ENCODE peak calls at places on chromosomes 16 and 17, in four cellular contexts. One of them, this sample, is unnamed.

GRCh38 chr16:85658504-85659326 is 30.0 kb downstream of the GINS2 start:
- DNase-seq in MM.1S: no peak
- DNase-seq in activated naive CD8-positive, alpha-beta T cell treated with anti-CD3 and anti-CD28 coated beads for 36 hours: no peak
- DNase-seq in stimulated activated CD8-positive, alpha-beta memory T cell treated with anti-CD3 and anti-CD28 coated beads, Interleukin-2, amount 100 ng/mL, for 48 hours: no peak
- DNase-seq in this sample: no peak

GRCh38 chr16:4401510-4401909 is 14.9 kb downstream of the CORO7 start:
- DNase-seq in MM.1S: no peak
- DNase-seq in activated naive CD8-positive, alpha-beta T cell treated with anti-CD3 and anti-CD28 coated beads for 36 hours: no peak
- DNase-seq in stimulated activated CD8-positive, alpha-beta memory T cell treated with anti-CD3 and anti-CD28 coated beads, Interleukin-2, amount 100 ng/mL, for 48 hours: no peak
- DNase-seq in this sample: no peak

GRCh38 chr17:29563816-29564215 is 3.0 kb downstream of the ABHD15 start:
- DNase-seq in MM.1S: peak
- DNase-seq in activated naive CD8-positive, alpha-beta T cell treated with anti-CD3 and anti-CD28 coated beads for 36 hours: no peak
- DNase-seq in stimulated activated CD8-positive, alpha-beta memory T cell treated with anti-CD3 and anti-CD28 coated beads, Interleukin-2, amount 100 ng/mL, for 48 hours: no peak
- DNase-seq in this sample: no peak

GRCh38 chr17:68953340-68953997 is 1.7 kb downstream of the ABCA8 start:
- DNase-seq in MM.1S: no peak
- DNase-seq in activated naive CD8-positive, alpha-beta T cell treated with anti-CD3 and anti-CD28 coated beads for 36 hours: no peak
- DNase-seq in stimulated activated CD8-positive, alpha-beta memory T cell treated with anti-CD3 and anti-CD28 coated beads, Interleukin-2, amount 100 ng/mL, for 48 hours: no peak
- DNase-seq in this sample: no peak

GRCh38 chr17:76880268-76880667 is 12.1 kb downstream of the MGAT5B start:
- DNase-seq in MM.1S: no peak
- DNase-seq in activated naive CD8-positive, alpha-beta T cell treated with anti-CD3 and anti-CD28 coated beads for 36 hours: no peak
- DNase-seq in stimulated activated CD8-positive, alpha-beta memory T cell treated with anti-CD3 and anti-CD28 coated beads, Interleukin-2, amount 100 ng/mL, for 48 hours: no peak
- DNase-seq in this sample: no peak

GRCh38 chr17:63450551-63450950 is 4.4 kb upstream of the CYB561 start:
- DNase-seq in MM.1S: no peak
- DNase-seq in activated naive CD8-positive, alpha-beta T cell treated with anti-CD3 and anti-CD28 coated beads for 36 hours: no peak
- DNase-seq in stimulated activated CD8-positive, alpha-beta memory T cell treated with anti-CD3 and anti-CD28 coated beads, Interleukin-2, amount 100 ng/mL, for 48 hours: no peak
- DNase-seq in this sample: no peak

GRCh38 chr17:78888911-78889496 is 14.0 kb downstream of the CEP295NL start:
- DNase-seq in MM.1S: peak
- DNase-seq in activated naive CD8-positive, alpha-beta T cell treated with anti-CD3 and anti-CD28 coated beads for 36 hours: no peak
- DNase-seq in stimulated activated CD8-positive, alpha-beta memory T cell treated with anti-CD3 and anti-CD28 coated beads, Interleukin-2, amount 100 ng/mL, for 48 hours: no peak
- DNase-seq in this sample: no peak

GRCh38 chr17:77959926-77960521 is 1.5 kb downstream of the TNRC6C start:
- DNase-seq in MM.1S: no peak
- DNase-seq in activated naive CD8-positive, alpha-beta T cell treated with anti-CD3 and anti-CD28 coated beads for 36 hours: peak
- DNase-seq in stimulated activated CD8-positive, alpha-beta memory T cell treated with anti-CD3 and anti-CD28 coated beads, Interleukin-2, amount 100 ng/mL, for 48 hours: no peak
- DNase-seq in this sample: no peak

GRCh38 chr17:61461586-61461966 is 9.4 kb downstream of the TBX4 start:
- DNase-seq in MM.1S: no peak
- DNase-seq in activated naive CD8-positive, alpha-beta T cell treated with anti-CD3 and anti-CD28 coated beads for 36 hours: no peak
- DNase-seq in stimulated activated CD8-positive, alpha-beta memory T cell treated with anti-CD3 and anti-CD28 coated beads, Interleukin-2, amount 100 ng/mL, for 48 hours: no peak
- DNase-seq in this sample: no peak

GRCh38 chr17:6546069-6546718 is 10.2 kb downstream of the PITPNM3 start:
- DNase-seq in MM.1S: peak
- DNase-seq in activated naive CD8-positive, alpha-beta T cell treated with anti-CD3 and anti-CD28 coated beads for 36 hours: no peak
- DNase-seq in stimulated activated CD8-positive, alpha-beta memory T cell treated with anti-CD3 and anti-CD28 coated beads, Interleukin-2, amount 100 ng/mL, for 48 hours: no peak
- DNase-seq in this sample: no peak

GRCh38 chr17:70208825-70209555 is 39.7 kb downstream of the KCNJ2 start:
- DNase-seq in MM.1S: peak
- DNase-seq in activated naive CD8-positive, alpha-beta T cell treated with anti-CD3 and anti-CD28 coated beads for 36 hours: no peak
- DNase-seq in stimulated activated CD8-positive, alpha-beta memory T cell treated with anti-CD3 and anti-CD28 coated beads, Interleukin-2, amount 100 ng/mL, for 48 hours: no peak
- DNase-seq in this sample: no peak

GRCh38 chr17:19290047-19290705 is 53.0 kb downstream of the EPN2 start:
- DNase-seq in MM.1S: no peak
- DNase-seq in activated naive CD8-positive, alpha-beta T cell treated with anti-CD3 and anti-CD28 coated beads for 36 hours: no peak
- DNase-seq in stimulated activated CD8-positive, alpha-beta memory T cell treated with anti-CD3 and anti-CD28 coated beads, Interleukin-2, amount 100 ng/mL, for 48 hours: no peak
- DNase-seq in this sample: no peak

GRCh38 chr16:23416816-23417215 is 36.2 kb downstream of the COG7 start:
- DNase-seq in MM.1S: no peak
- DNase-seq in activated naive CD8-positive, alpha-beta T cell treated with anti-CD3 and anti-CD28 coated beads for 36 hours: no peak
- DNase-seq in stimulated activated CD8-positive, alpha-beta memory T cell treated with anti-CD3 and anti-CD28 coated beads, Interleukin-2, amount 100 ng/mL, for 48 hours: no peak
- DNase-seq in this sample: no peak

This sample was measured in GM12892.